ENCODE peak calls at places on chromosome X, in seven cellular contexts. U is T-helper 2 cell, L is A549, W is lower leg skin, P is astrocyte, C is GM04503, I is sciatic nerve. A is an unnamed sample.

GRCh38 chrX:76971393-76972376 is 475.5 kb upstream of the FGF16 start:
- DNase-seq in U (peak; percentile 17), L (no peak), W (no peak), P (no peak), C (no peak), I (no peak), A (no peak)

GRCh38 chrX:41010188-41010846 is 74.9 kb upstream of the USP9X start:
- DNase-seq in U (peak; percentile 78), L (peak; percentile 47), W (peak; percentile 77), P (peak; percentile 89), C (peak; percentile 65), I (peak; percentile 81), A (peak; percentile 80)

GRCh38 chrX:102610905-102611304 is 11.6 kb downstream of the ARMCX5 start:
- DNase-seq in U (no peak), L (no peak), W (no peak), P (no peak), C (no peak), I (no peak), A (no peak)

GRCh38 chrX:101539116-101539515 is 11.2 kb upstream of the ARMCX1 start:
- DNase-seq in U (no peak), L (no peak), W (no peak), P (no peak), C (no peak), I (no peak), A (no peak)

GRCh38 chrX:147602297-147602696 is 309.4 kb upstream of the FMR1 start:
- DNase-seq in U (no peak), L (no peak), W (no peak), P (no peak), C (no peak), I (no peak), A (no peak)

GRCh38 chrX:16892504-16893362 is 22.6 kb upstream of the RBBP7 start:
- DNase-seq in U (peak; percentile 64), L (peak; percentile 72), W (peak; percentile 44), P (peak; percentile 65), C (peak; percentile 27), I (peak; percentile 79), A (peak; percentile 75)

GRCh38 chrX:153946910-153947769 is 2.7 kb upstream of the RENBP start:
- DNase-seq in U (peak; percentile 80), L (peak; percentile 72), W (no peak), P (peak; percentile 47), C (no peak), I (peak; percentile 83), A (peak; percentile 56)

GRCh38 chrX:101659601-101660063 is at the start of gene ARMCX2:
- DNase-seq in U (peak; percentile 21), L (no peak), W (no peak), P (peak; percentile 61), C (peak; percentile 20), I (peak; percentile 80), A (peak; percentile 49)

GRCh38 chrX:10513974-10514373 is 106.4 kb downstream of the MID1 start:
- DNase-seq in U (no peak), L (no peak), W (no peak), P (no peak), C (no peak), I (no peak), A (no peak)

GRCh38 chrX:155867821-155868220 is 13.3 kb upstream of the VAMP7 start:
- DNase-seq in U (no peak), L (no peak), W (no peak), P (no peak), C (no peak), I (no peak), A (no peak)

GRCh38 chrX:39418936-39419659 is 617.8 kb downstream of the MID1IP1 start:
- DNase-seq in U (no peak), L (no peak), W (no peak), P (no peak), C (no peak), I (no peak), A (no peak)

A was measured in brain microvascular endothelial cell.